ENCODE peak calls at places on chromosomes 3 and 15, in four cellular contexts. One of them, this sample, is unnamed.

GRCh38 chr15:44427756-44428724 is 611 bp downstream of the CTDSPL2 start:
- DNase-seq in right lobe of liver: no peak
- DNase-seq in CD4-positive, alpha-beta T cell: no peak
- DNase-seq in hepatocyte: peak
- DNase-seq in this sample: no peak

GRCh38 chr3:156497326-156497725 is 57.6 kb downstream of the SSR3 start:
- DNase-seq in CD4-positive, alpha-beta T cell: no peak
- DNase-seq in hepatocyte: no peak
- DNase-seq in right lobe of liver: no peak
- DNase-seq in this sample: no peak

GRCh38 chr3:39707314-39707909 is 102.0 kb upstream of the MYRIP start:
- DNase-seq in CD4-positive, alpha-beta T cell: no peak
- DNase-seq in right lobe of liver: no peak
- DNase-seq in hepatocyte: peak
- DNase-seq in this sample: no peak

GRCh38 chr3:111820651-111821050 is 38.4 kb upstream of the PHLDB2 start:
- DNase-seq in right lobe of liver: no peak
- DNase-seq in CD4-positive, alpha-beta T cell: no peak
- DNase-seq in hepatocyte: no peak
- DNase-seq in this sample: no peak

GRCh38 chr3:186067360-186068242 is 41.3 kb downstream of the ETV5 start:
- DNase-seq in CD4-positive, alpha-beta T cell: no peak
- DNase-seq in hepatocyte: no peak
- DNase-seq in right lobe of liver: no peak
- DNase-seq in this sample: no peak

GRCh38 chr3:155388417-155388816 is 94.9 kb upstream of the STRIT1 start:
- DNase-seq in right lobe of liver: no peak
- DNase-seq in CD4-positive, alpha-beta T cell: no peak
- DNase-seq in hepatocyte: no peak
- DNase-seq in this sample: no peak

GRCh38 chr15:29522373-29523276 is 253.0 kb upstream of the NSMCE3 start:
- DNase-seq in CD4-positive, alpha-beta T cell: no peak
- DNase-seq in hepatocyte: peak
- DNase-seq in right lobe of liver: no peak
- DNase-seq in this sample: no peak

GRCh38 chr3:143970773-143971366 is 753 bp upstream of the DIPK2A start:
- DNase-seq in hepatocyte: peak
- DNase-seq in CD4-positive, alpha-beta T cell: peak
- DNase-seq in right lobe of liver: peak
- DNase-seq in this sample: peak

GRCh38 chr3:37540786-37541185 is 320.9 kb upstream of the CTDSPL start:
- DNase-seq in CD4-positive, alpha-beta T cell: no peak
- DNase-seq in right lobe of liver: no peak
- DNase-seq in hepatocyte: no peak
- DNase-seq in this sample: no peak
- H3K27ac ChIP-seq in CD4-positive, alpha-beta T cell: no peak
- H3K27ac ChIP-seq in right lobe of liver: no peak
- H3K27ac ChIP-seq in hepatocyte: no peak
- H3K27ac ChIP-seq in this sample: no peak

GRCh38 chr3:59809016-59809415 is 759.2 kb upstream of the CFAP20DC start:
- DNase-seq in CD4-positive, alpha-beta T cell: no peak
- DNase-seq in right lobe of liver: no peak
- DNase-seq in hepatocyte: no peak
- DNase-seq in this sample: no peak
- H3K27ac ChIP-seq in CD4-positive, alpha-beta T cell: no peak
- H3K27ac ChIP-seq in right lobe of liver: no peak
- H3K27ac ChIP-seq in hepatocyte: no peak
- H3K27ac ChIP-seq in this sample: no peak

GRCh38 chr15:87609909-87610308 is 646.6 kb downstream of the NTRK3 start:
- DNase-seq in hepatocyte: no peak
- DNase-seq in CD4-positive, alpha-beta T cell: no peak
- DNase-seq in right lobe of liver: no peak
- DNase-seq in this sample: no peak
- H3K27ac ChIP-seq in hepatocyte: no peak
- H3K27ac ChIP-seq in CD4-positive, alpha-beta T cell: no peak
- H3K27ac ChIP-seq in right lobe of liver: no peak
- H3K27ac ChIP-seq in this sample: no peak

DNA sequence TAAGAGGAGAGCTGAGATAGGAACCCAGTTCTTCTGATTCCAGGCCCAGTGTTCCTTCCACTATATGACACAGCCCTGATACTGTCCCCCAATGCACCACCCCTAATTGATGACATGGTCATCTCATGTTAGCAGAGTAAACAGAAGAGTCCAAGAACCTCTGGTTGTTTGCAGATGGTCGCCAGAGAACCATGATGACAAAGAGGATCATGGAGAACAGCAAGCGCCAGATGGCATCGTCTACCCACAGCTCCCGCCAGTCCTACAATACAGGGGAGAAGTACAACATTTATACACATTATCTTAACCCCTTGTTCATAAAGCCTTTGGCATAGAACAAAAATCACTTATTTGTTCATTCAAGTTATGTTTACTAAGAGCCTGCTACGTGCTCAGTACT is 18.5 kb upstream of the VPS39 start:
- DNase-seq in right lobe of liver: no peak
- DNase-seq in CD4-positive, alpha-beta T cell: no peak
- DNase-seq in hepatocyte: no peak
- DNase-seq in this sample: no peak
- H3K27ac ChIP-seq in right lobe of liver: no peak
- H3K27ac ChIP-seq in CD4-positive, alpha-beta T cell: no peak
- H3K27ac ChIP-seq in hepatocyte: no peak
- H3K27ac ChIP-seq in this sample: no peak

GRCh38 chr3:101902041-101902440 is 52.7 kb downstream of the NFKBIZ start:
- DNase-seq in hepatocyte: peak
- DNase-seq in CD4-positive, alpha-beta T cell: no peak
- DNase-seq in right lobe of liver: no peak
- DNase-seq in this sample: no peak
- H3K27ac ChIP-seq in hepatocyte: peak
- H3K27ac ChIP-seq in CD4-positive, alpha-beta T cell: no peak
- H3K27ac ChIP-seq in right lobe of liver: no peak
- H3K27ac ChIP-seq in this sample: no peak

GRCh38 chr15:56767315-56767714 is 34.0 kb upstream of the ZNF280D start:
- DNase-seq in CD4-positive, alpha-beta T cell: no peak
- DNase-seq in right lobe of liver: no peak
- DNase-seq in hepatocyte: no peak
- DNase-seq in this sample: no peak
- H3K27ac ChIP-seq in CD4-positive, alpha-beta T cell: no peak
- H3K27ac ChIP-seq in right lobe of liver: no peak
- H3K27ac ChIP-seq in hepatocyte: no peak
- H3K27ac ChIP-seq in this sample: no peak

DNA sequence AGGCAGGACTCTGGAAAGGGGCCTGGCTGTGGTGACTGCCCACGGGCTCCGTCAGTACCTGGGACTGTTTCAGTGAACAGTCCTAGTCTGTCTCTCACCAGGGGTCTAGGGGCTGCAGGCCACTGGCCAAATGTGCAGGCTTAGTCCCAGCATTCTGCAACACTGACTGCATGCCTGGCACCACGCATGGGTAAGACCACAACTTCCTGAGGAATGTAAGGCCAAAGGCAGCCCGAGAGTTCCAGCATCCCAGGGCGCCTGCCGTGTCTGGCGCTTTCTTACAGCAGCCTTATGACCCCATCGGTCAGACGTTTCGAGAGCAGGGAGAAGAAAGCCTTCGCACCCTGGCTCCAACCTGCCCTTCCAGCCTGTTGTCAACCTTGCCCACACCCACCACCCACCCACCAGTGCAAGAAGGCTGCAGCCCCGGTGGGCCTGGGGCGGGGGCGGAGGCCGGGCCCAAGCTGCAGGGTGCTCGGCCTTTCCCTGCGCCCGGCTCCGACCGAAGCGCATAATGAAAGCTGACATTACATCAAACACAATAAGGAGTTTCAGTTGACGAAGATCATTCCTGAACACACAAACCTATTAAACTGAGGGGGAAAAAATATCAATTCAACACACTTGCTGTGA is 29.5 kb upstream of the TMEM115 start:
- DNase-seq in hepatocyte: no peak
- DNase-seq in CD4-positive, alpha-beta T cell: no peak
- DNase-seq in right lobe of liver: no peak
- DNase-seq in this sample: no peak
- H3K27ac ChIP-seq in hepatocyte: no peak
- H3K27ac ChIP-seq in CD4-positive, alpha-beta T cell: no peak
- H3K27ac ChIP-seq in right lobe of liver: no peak
- H3K27ac ChIP-seq in this sample: no peak

DNA sequence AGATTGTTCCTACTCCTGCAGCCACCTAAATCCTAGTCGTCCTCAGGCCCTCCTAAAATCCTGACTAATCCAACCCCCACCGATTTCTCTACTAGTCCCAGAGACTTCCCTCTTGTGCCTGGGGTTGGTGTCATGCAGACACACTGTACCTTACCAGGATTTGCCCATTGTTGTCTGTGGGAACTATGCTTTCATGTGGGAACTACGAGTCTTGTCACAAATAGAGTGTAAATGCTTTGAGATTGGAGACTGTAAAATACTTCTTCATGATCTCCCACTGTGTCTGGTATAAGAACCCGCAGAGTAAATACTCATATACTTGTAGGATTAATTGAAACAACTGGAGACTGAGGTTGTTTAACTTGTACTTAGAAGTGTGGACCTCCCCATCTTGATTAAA is 11.2 kb downstream of the B3GNT5 start:
- DNase-seq in hepatocyte: no peak
- DNase-seq in right lobe of liver: no peak
- DNase-seq in CD4-positive, alpha-beta T cell: no peak
- DNase-seq in this sample: no peak
- H3K27ac ChIP-seq in hepatocyte: peak
- H3K27ac ChIP-seq in right lobe of liver: no peak
- H3K27ac ChIP-seq in CD4-positive, alpha-beta T cell: no peak
- H3K27ac ChIP-seq in this sample: no peak

GRCh38 chr3:196653127-196653795 is 13.8 kb downstream of the NRROS start:
- DNase-seq in hepatocyte: no peak
- DNase-seq in CD4-positive, alpha-beta T cell: no peak
- DNase-seq in right lobe of liver: no peak
- DNase-seq in this sample: no peak

GRCh38 chr3:196655496-196655895 is 16.0 kb downstream of the NRROS start:
- DNase-seq in right lobe of liver: no peak
- DNase-seq in hepatocyte: no peak
- DNase-seq in CD4-positive, alpha-beta T cell: no peak
- DNase-seq in this sample: no peak

GRCh38 chr3:196650740-196651311 is 11.3 kb downstream of the NRROS start:
- DNase-seq in right lobe of liver: peak
- DNase-seq in CD4-positive, alpha-beta T cell: no peak
- DNase-seq in hepatocyte: peak
- DNase-seq in this sample: no peak

GRCh38 chr3:196654691-196655090 is 15.2 kb downstream of the NRROS start:
- DNase-seq in CD4-positive, alpha-beta T cell: no peak
- DNase-seq in right lobe of liver: no peak
- DNase-seq in hepatocyte: no peak
- DNase-seq in this sample: no peak

DNA sequence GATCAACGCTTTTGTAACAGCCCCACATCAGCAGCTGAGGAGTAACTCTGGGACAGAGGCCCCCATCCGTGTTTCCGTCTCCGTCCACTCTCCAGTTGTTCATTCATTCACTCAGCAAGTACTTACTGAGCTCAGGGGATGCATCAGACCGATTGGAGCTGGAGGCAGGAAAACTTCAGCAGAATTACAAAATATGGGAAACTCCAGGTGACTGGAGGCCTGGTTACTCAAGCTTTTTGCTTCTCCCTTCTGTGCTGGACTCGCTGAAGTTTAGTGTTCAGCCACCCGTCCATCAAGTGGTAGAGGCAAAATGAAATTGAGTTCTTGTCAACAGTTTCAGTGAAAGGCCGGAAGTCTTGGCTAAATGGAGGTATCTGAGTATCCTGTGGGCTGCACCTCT is 14.5 kb downstream of the NRROS start:
- DNase-seq in CD4-positive, alpha-beta T cell: no peak
- DNase-seq in hepatocyte: no peak
- DNase-seq in right lobe of liver: no peak
- DNase-seq in this sample: no peak
- H3K27ac ChIP-seq in CD4-positive, alpha-beta T cell: no peak
- H3K27ac ChIP-seq in hepatocyte: no peak
- H3K27ac ChIP-seq in right lobe of liver: no peak
- H3K27ac ChIP-seq in this sample: no peak

This sample was measured in CD8-positive, alpha-beta T cell.